ENCODE peak calls at places on chromosome 12, in six cellular contexts. Y, Q, O, R, A and Z are unnamed samples.
A peak's percentile ranks its signal among the peaks of the same experiment; 100 is the strongest.

GRCh38 chr12:82527165-82527780 is 159.4 kb upstream of the TMTC2 start:
- DNase-seq in R (peak; percentile 77), O (peak; percentile 17), Q (no peak), A (peak; percentile 71), Y (peak; percentile 37), Z (peak; percentile 81)

GRCh38 chr12:47397664-47398281 is 308.1 kb downstream of the RPAP3 start:
- DNase-seq in Y (no peak), O (no peak), Q (no peak), A (peak; percentile 81), R (peak; percentile 94), Z (peak; percentile 47)

GRCh38 chr12:95862038-95862437 is 3.3 kb downstream of the SNRPF start:
- DNase-seq in A (no peak), R (no peak), O (no peak), Q (no peak), Y (no peak), Z (no peak)

GRCh38 chr12:32437095-32437515 is 37.7 kb downstream of the FGD4 start:
- DNase-seq in Q (no peak), R (peak; percentile 85), Y (peak; percentile 81), A (peak; percentile 94), O (no peak), Z (no peak)

GRCh38 chr12:94621662-94622359 is 28.5 kb downstream of the TMCC3 start:
- DNase-seq in A (no peak), Q (no peak), Y (no peak), R (peak; percentile 84), O (no peak), Z (peak; percentile 91)

GRCh38 chr12:65891987-65892481 is 67.8 kb downstream of the HMGA2 start:
- DNase-seq in Y (peak; percentile 95), Q (no peak), R (peak; percentile 97), A (peak; percentile 100), O (peak; percentile 79), Z (peak; percentile 13)

GRCh38 chr12:43917896-43918295 is 82.0 kb downstream of the TMEM117 start:
- DNase-seq in Q (no peak), O (no peak), R (no peak), A (no peak), Y (no peak), Z (no peak)

GRCh38 chr12:106282457-106283097 is 20.0 kb upstream of the TCP11L2 start:
- DNase-seq in Y (no peak), A (peak; percentile 65), R (peak; percentile 78), O (no peak), Q (peak; percentile 63), Z (peak; percentile 70)

GRCh38 chr12:111445311-111446043 is 39.8 kb downstream of the SH2B3 start:
- DNase-seq in R (no peak), Q (no peak), O (no peak), A (no peak), Y (no peak), Z (peak; percentile 15)

GRCh38 chr12:111446044-111446581 is 40.4 kb downstream of the SH2B3 start:
- DNase-seq in O (peak; percentile 59), R (no peak), Y (peak; percentile 30), Q (no peak), A (peak; percentile 56), Z (peak; percentile 2)

GRCh38 chr12:111443586-111443985 is 37.9 kb downstream of the SH2B3 start:
- DNase-seq in Y (no peak), A (peak; percentile 59), Q (no peak), R (peak; percentile 75), O (no peak), Z (peak; percentile 59)

GRCh38 chr12:111444314-111444705 is 38.6 kb downstream of the SH2B3 start:
- DNase-seq in Y (no peak), O (peak; percentile 0), A (peak; percentile 59), R (no peak), Q (no peak), Z (peak; percentile 95)

GRCh38 chr12:111444706-111445310 is 39.1 kb downstream of the SH2B3 start:
- DNase-seq in O (peak; percentile 80), Q (peak; percentile 83), A (peak; percentile 26), R (no peak), Y (no peak), Z (peak; percentile 98)
- H3K4me3 ChIP-seq in O (no peak overlapping the region), Q (no peak overlapping the region), A (no peak overlapping the region), R (no peak overlapping the region), Y (no peak overlapping the region), Z (peak overlapping the region; percentile 43)

GRCh38 chr12:89157413-89157812 is 194.9 kb downstream of the DUSP6 start:
- DNase-seq in Y (no peak), A (no peak), O (no peak), Q (no peak), R (no peak), Z (no peak)

GRCh38 chr12:89153341-89153740 is 199.0 kb downstream of the DUSP6 start:
- DNase-seq in O (no peak), A (peak; percentile 72), Y (no peak), Q (no peak), R (no peak), Z (no peak)

GRCh38 chr12:89156324-89156723 is 196.0 kb downstream of the DUSP6 start:
- DNase-seq in O (no peak), Y (no peak), Q (no peak), R (no peak), A (no peak), Z (no peak)

GRCh38 chr12:89156862-89157262 is 195.4 kb downstream of the DUSP6 start:
- DNase-seq in R (no peak), Y (no peak), O (no peak), Q (no peak), A (peak; percentile 87), Z (no peak)

GRCh38 chr12:89154743-89155530 is 197.4 kb downstream of the DUSP6 start:
- DNase-seq in Q (no peak), A (peak; percentile 88), R (no peak), Y (no peak), O (no peak), Z (no peak)
- TF ChIP-seq CTCF in Q (no peak), A (peak; percentile 20), R (no peak), Y (peak; percentile 17), O (no peak), Z (no peak)

GRCh38 chr12:118302053-118302452 is 70.7 kb downstream of the TAOK3 start:
- DNase-seq in A (peak; percentile 11), Q (no peak), O (no peak), Y (no peak), R (peak; percentile 99), Z (peak; percentile 36)

GRCh38 chr12:118310320-118310719 is 62.4 kb downstream of the TAOK3 start:
- DNase-seq in Q (no peak), O (no peak), R (no peak), A (no peak), Y (no peak), Z (no peak)

GRCh38 chr12:118304093-118304492 is 68.6 kb downstream of the TAOK3 start:
- DNase-seq in Q (no peak), A (no peak), R (peak; percentile 41), O (no peak), Y (no peak), Z (no peak)

GRCh38 chr12:118311666-118312065 is 61.0 kb downstream of the TAOK3 start:
- DNase-seq in Y (no peak), Q (no peak), R (no peak), A (peak; percentile 28), O (no peak), Z (no peak)

GRCh38 chr12:118307069-118307954 is 65.4 kb downstream of the TAOK3 start:
- DNase-seq in Y (peak; percentile 80), R (peak; percentile 92), O (peak; percentile 32), Q (no peak), A (peak; percentile 95), Z (peak; percentile 85)
- H3K4me3 ChIP-seq in Y (peak overlapping the region; percentile 53), R (peak overlapping the region; percentile 46), O (peak overlapping the region; percentile 40), Q (peak overlapping the region; percentile 18), A (peak overlapping the region; percentile 61), Z (peak overlapping the region; percentile 51)

GRCh38 chr12:109525279-109525585 is 47.8 kb downstream of the UBE3B start:
- DNase-seq in Q (no peak), R (no peak), Y (no peak), O (no peak), A (no peak), Z (no peak)
- TF ChIP-seq CTCF in Q (no peak), R (no peak), Y (no peak), O (no peak), A (no peak), Z (no peak)

GRCh38 chr12:51955702-51956101 is 4.2 kb downstream of the ACVR1B start:
- DNase-seq in O (no peak), Y (no peak), A (no peak), R (no peak), Q (no peak), Z (no peak)

GRCh38 chr12:51951843-51952722 is 584 bp downstream of the ACVR1B start:
- DNase-seq in O (peak; percentile 32), A (no peak), Y (no peak), R (peak; percentile 11), Q (peak; percentile 66), Z (no peak)

GRCh38 chr12:51953011-51953568 is 1.6 kb downstream of the ACVR1B start:
- DNase-seq in A (no peak), O (no peak), Y (no peak), R (no peak), Q (no peak), Z (no peak)

GRCh38 chr12:51954465-51955361 is 3.2 kb downstream of the ACVR1B start:
- DNase-seq in O (no peak), Q (no peak), Y (no peak), R (peak; percentile 82), A (peak; percentile 45), Z (no peak)

GRCh38 chr12:51953925-51954324 is 2.4 kb downstream of the ACVR1B start:
- DNase-seq in Q (no peak), O (no peak), R (no peak), A (no peak), Y (no peak), Z (no peak)
- H3K4me3 ChIP-seq in Q (peak overlapping the region; percentile 96), O (no peak overlapping the region), R (peak overlapping the region; percentile 98), A (no peak overlapping the region), Y (peak overlapping the region; percentile 5), Z (no peak overlapping the region)

DNA sequence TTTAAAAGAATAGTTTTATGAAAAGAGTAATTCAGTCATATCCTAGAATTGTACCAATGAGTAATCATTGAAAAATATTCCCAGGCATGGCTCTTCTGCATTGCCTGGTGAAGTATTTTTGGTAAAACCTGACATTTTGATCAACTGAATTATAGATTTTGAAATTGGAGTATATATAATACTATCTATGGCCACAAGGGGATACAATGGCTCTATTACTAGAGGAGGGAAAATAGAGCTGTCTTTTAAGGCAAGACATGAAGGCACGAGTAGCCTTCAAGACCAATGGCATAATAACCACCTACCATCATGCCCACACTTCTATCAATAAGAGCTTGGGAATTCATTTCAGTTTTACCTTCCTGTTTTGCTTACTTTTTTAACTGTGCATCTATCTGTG is 1241.4 kb upstream of the TMEM132C start:
- DNase-seq in Q (no peak), R (peak; percentile 60), A (peak; percentile 11), Y (no peak), O (no peak), Z (no peak)
- TF ChIP-seq CTCF in Q (no peak), R (peak; percentile 72), A (peak; percentile 46), Y (peak; percentile 14), O (no peak), Z (peak; percentile 6)

GRCh38 chr12:115451785-115452736 is 768.1 kb upstream of the TBX3 start:
- DNase-seq in A (no peak), Q (peak; percentile 48), O (peak; percentile 70), R (peak; percentile 42), Y (no peak), Z (peak; percentile 62)
- H3K4me3 ChIP-seq in A (peak overlapping the region; percentile 38), Q (peak overlapping the region; percentile 41), O (peak overlapping the region; percentile 35), R (peak overlapping the region; percentile 67), Y (peak overlapping the region; percentile 45), Z (peak overlapping the region; percentile 31)